ENCODE peak calls at places on chromosomes 3 and 15, in four cellular contexts. T is right atrium auricular region, F is fibroblast of villous mesenchyme, V is WTC11. Y is an unnamed sample.

GRCh38 chr3:129624347-129625070 is 18.0 kb upstream of the PLXND1 start:
- DNase-seq in T (no peak), V (no peak), F (peak), Y (no peak)

GRCh38 chr3:15982667-15983145 is 184.9 kb upstream of the ANKRD28 start:
- DNase-seq in V (no peak), T (no peak), F (peak), Y (no peak)

GRCh38 chr15:90336705-90337141 is 15.4 kb upstream of the ZNF774 start:
- DNase-seq in F (no peak), V (no peak), T (no peak), Y (no peak)

GRCh38 chr3:65787340-65787739 is 251.4 kb downstream of the MAGI1 start:
- DNase-seq in F (no peak), T (no peak), V (no peak), Y (no peak)

GRCh38 chr3:43753743-43754142 is 63.0 kb downstream of the ABHD5 start:
- DNase-seq in T (no peak), F (no peak), V (no peak), Y (no peak)

GRCh38 chr15:92277776-92278175 is 115.9 kb upstream of the ST8SIA2 start:
- DNase-seq in F (no peak), V (no peak), T (no peak), Y (peak)

GRCh38 chr3:15255215-15255614 is 49.2 kb downstream of the CAPN7 start:
- DNase-seq in V (no peak), T (no peak), F (no peak), Y (no peak)

GRCh38 chr3:185933374-185933950 is 4.4 kb downstream of the TRA2B start:
- DNase-seq in T (no peak), V (no peak), F (no peak), Y (no peak)

GRCh38 chr15:63054281-63054683 is 11.7 kb downstream of the TPM1 start:
- DNase-seq in V (no peak), F (peak), T (no peak), Y (no peak)

GRCh38 chr3:73401616-73402265 is 223.0 kb downstream of the PDZRN3 start:
- DNase-seq in V (no peak), F (peak), T (no peak), Y (no peak)

GRCh38 chr3:103794656-103795055 is 1359.8 kb downstream of the ZPLD1 start:
- DNase-seq in T (no peak), F (no peak), V (no peak), Y (no peak)

GRCh38 chr3:174862101-174862500 is 3.0 kb downstream of the NAALADL2 start:
- DNase-seq in F (no peak), T (no peak), V (peak), Y (no peak)

GRCh38 chr3:119898478-119899177 is 116.7 kb downstream of the NR1I2 start:
- DNase-seq in T (no peak), V (no peak), F (peak), Y (no peak)

GRCh38 chr3:136250862-136251460 is 821 bp downstream of the PCCB start:
- DNase-seq in F (peak), T (peak), V (peak), Y (peak)

GRCh38 chr3:193572426-193572908 is 17.8 kb upstream of the ATP13A4 start:
- DNase-seq in F (peak), T (no peak), V (peak), Y (peak)

GRCh38 chr3:63364909-63365308 is 86.8 kb downstream of the SYNPR start:
- DNase-seq in F (no peak), V (peak), T (no peak), Y (peak)

GRCh38 chr15:89740137-89740536 is 10.9 kb downstream of the MESP1 start:
- DNase-seq in T (no peak), V (peak), F (peak), Y (peak)

GRCh38 chr3:25604107-25604805 is 60.5 kb downstream of the TOP2B start:
- DNase-seq in F (peak), V (no peak), T (no peak), Y (no peak)

GRCh38 chr15:100628746-100629145 is 26.4 kb downstream of the ASB7 start:
- DNase-seq in F (peak), T (no peak), V (no peak), Y (no peak)

GRCh38 chr3:184680411-184680990 is 31.4 kb downstream of the MAGEF1 start:
- DNase-seq in V (no peak), F (no peak), T (no peak), Y (no peak)

GRCh38 chr3:13539285-13539625 is 9.7 kb upstream of the FBLN2 start:
- DNase-seq in V (no peak), F (peak), T (no peak), Y (no peak)

GRCh38 chr15:84946772-84947489 is 34.7 kb upstream of the PDE8A start:
- DNase-seq in T (no peak), V (no peak), F (no peak), Y (no peak)

GRCh38 chr3:133494469-133494868 is 79.0 kb upstream of the CDV3 start:
- DNase-seq in V (peak), F (peak), T (no peak), Y (peak)
- TF ChIP-seq CTCF in V (peak), F (peak), T (peak), Y (peak)

GRCh38 chr3:179421500-179421899 is 29.8 kb downstream of the GNB4 start:
- DNase-seq in V (peak), F (peak), T (no peak), Y (no peak)
- TF ChIP-seq CTCF in V (no peak), F (peak), T (peak), Y (no peak)

GRCh38 chr3:98787181-98787580 is 24.0 kb downstream of the ST3GAL6 start:
- DNase-seq in V (no peak), F (peak), T (no peak), Y (no peak)

GRCh38 chr3:98784666-98785600 is 21.8 kb downstream of the ST3GAL6 start:
- DNase-seq in T (no peak), V (no peak), F (peak), Y (no peak)

GRCh38 chr3:98784042-98784441 is 20.9 kb downstream of the ST3GAL6 start:
- DNase-seq in T (no peak), F (no peak), V (no peak), Y (no peak)

GRCh38 chr3:98788651-98789050 is 25.5 kb downstream of the ST3GAL6 start:
- DNase-seq in T (no peak), V (no peak), F (no peak), Y (no peak)

DNA sequence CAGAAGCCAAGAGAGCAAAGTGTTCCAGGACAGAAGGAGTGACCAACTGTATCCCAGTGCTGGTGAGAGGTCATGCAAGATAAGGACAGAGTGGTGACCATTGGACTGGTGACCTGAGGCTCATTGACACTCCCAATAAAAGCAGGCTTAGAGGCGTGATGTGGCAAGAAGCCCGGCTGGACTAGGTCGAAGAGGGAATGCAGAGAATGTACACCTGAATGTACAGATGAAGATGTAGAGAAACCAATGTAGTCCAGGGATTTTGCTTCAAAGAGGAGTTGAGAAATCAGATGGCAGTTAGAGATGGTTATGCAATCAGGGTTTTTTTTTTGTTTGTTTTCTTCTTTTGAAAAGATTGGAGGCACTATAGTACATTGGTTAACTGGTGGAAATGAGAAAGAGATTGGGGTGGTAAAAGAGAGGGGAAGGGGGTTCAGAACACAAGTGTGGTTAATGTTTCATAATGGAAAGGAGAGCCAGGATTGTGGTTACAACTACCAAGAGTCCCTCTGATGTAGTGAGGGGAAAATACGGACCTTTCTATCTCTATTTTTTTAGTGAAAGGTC is 23.3 kb downstream of the ST3GAL6 start:
- DNase-seq in V (no peak), T (no peak), F (peak), Y (no peak)
- TF ChIP-seq CTCF in V (no peak), T (no peak), F (no peak), Y (no peak)

GRCh38 chr15:76330281-76330680 is 6.3 kb upstream of the ISL2 start:
- DNase-seq in F (peak), V (peak), T (peak), Y (no peak)
- TF ChIP-seq CTCF in F (peak), V (peak), T (peak), Y (no peak)

GRCh38 chr3:152076148-152076547 is 192.6 kb upstream of the MBNL1 start:
- DNase-seq in T (no peak), V (no peak), F (no peak), Y (no peak)
- TF ChIP-seq CTCF in T (no peak), V (no peak), F (no peak), Y (no peak)

Y was measured in endothelial cell.